ENCODE peak calls at places on chromosomes 2 and 18, in ten cellular contexts. One of them, this sample, is unnamed.

GRCh38 chr2:37679072-37679695 is 7.7 kb upstream of the CDC42EP3 start:
- DNase-seq in epithelial cell of esophagus: no peak
- DNase-seq in BE2C: no peak
- DNase-seq in fibroblast of pulmonary artery: no peak
- DNase-seq in MM.1S: peak; percentile 75
- DNase-seq in activated CD8-positive, alpha-beta memory T cell treated with anti-CD3 and anti-CD28 coated beads, Interleukin-2, amount 10 ng/mL, durations not matched to agents 7 days and 5 days: no peak
- DNase-seq in activated T-cell treated with anti-CD3 and anti-CD28 coated beads, Interleukin-2, amount 50 U/mL, for 1 hour: no peak
- DNase-seq in skeletal muscle cell: no peak
- DNase-seq in iPS-NIHi11: no peak
- DNase-seq in NCI-H2081 treated with DMSO at 0.1 percent for 48 hours: no peak
- DNase-seq in this sample: no peak

GRCh38 chr2:226362991-226363390 is 436.6 kb downstream of the IRS1 start:
- DNase-seq in epithelial cell of esophagus: peak; percentile 56
- DNase-seq in BE2C: no peak
- DNase-seq in fibroblast of pulmonary artery: peak; percentile 34
- DNase-seq in MM.1S: no peak
- DNase-seq in activated CD8-positive, alpha-beta memory T cell treated with anti-CD3 and anti-CD28 coated beads, Interleukin-2, amount 10 ng/mL, durations not matched to agents 7 days and 5 days: no peak
- DNase-seq in activated T-cell treated with anti-CD3 and anti-CD28 coated beads, Interleukin-2, amount 50 U/mL, for 1 hour: no peak
- DNase-seq in skeletal muscle cell: peak; percentile 35
- DNase-seq in iPS-NIHi11: no peak
- DNase-seq in NCI-H2081 treated with DMSO at 0.1 percent for 48 hours: no peak
- DNase-seq in this sample: peak; percentile 17

GRCh38 chr2:2826209-2826551 is 495.1 kb upstream of the MYT1L start:
- DNase-seq in epithelial cell of esophagus: no peak
- DNase-seq in BE2C: no peak
- DNase-seq in fibroblast of pulmonary artery: no peak
- DNase-seq in MM.1S: no peak
- DNase-seq in activated CD8-positive, alpha-beta memory T cell treated with anti-CD3 and anti-CD28 coated beads, Interleukin-2, amount 10 ng/mL, durations not matched to agents 7 days and 5 days: peak; percentile 2
- DNase-seq in activated T-cell treated with anti-CD3 and anti-CD28 coated beads, Interleukin-2, amount 50 U/mL, for 1 hour: no peak
- DNase-seq in skeletal muscle cell: no peak
- DNase-seq in iPS-NIHi11: no peak
- DNase-seq in NCI-H2081 treated with DMSO at 0.1 percent for 48 hours: no peak
- DNase-seq in this sample: no peak

GRCh38 chr18:22346342-22346967 is 71.3 kb downstream of the CTAGE1 start:
- DNase-seq in epithelial cell of esophagus: peak; percentile 72
- DNase-seq in BE2C: no peak
- DNase-seq in fibroblast of pulmonary artery: peak; percentile 83
- DNase-seq in MM.1S: no peak
- DNase-seq in activated CD8-positive, alpha-beta memory T cell treated with anti-CD3 and anti-CD28 coated beads, Interleukin-2, amount 10 ng/mL, durations not matched to agents 7 days and 5 days: no peak
- DNase-seq in activated T-cell treated with anti-CD3 and anti-CD28 coated beads, Interleukin-2, amount 50 U/mL, for 1 hour: no peak
- DNase-seq in skeletal muscle cell: no peak
- DNase-seq in iPS-NIHi11: no peak
- DNase-seq in NCI-H2081 treated with DMSO at 0.1 percent for 48 hours: no peak
- DNase-seq in this sample: no peak

GRCh38 chr2:6011871-6012380 is 319.7 kb downstream of the SOX11 start:
- DNase-seq in epithelial cell of esophagus: no peak
- DNase-seq in BE2C: no peak
- DNase-seq in fibroblast of pulmonary artery: no peak
- DNase-seq in MM.1S: no peak
- DNase-seq in activated CD8-positive, alpha-beta memory T cell treated with anti-CD3 and anti-CD28 coated beads, Interleukin-2, amount 10 ng/mL, durations not matched to agents 7 days and 5 days: no peak
- DNase-seq in activated T-cell treated with anti-CD3 and anti-CD28 coated beads, Interleukin-2, amount 50 U/mL, for 1 hour: no peak
- DNase-seq in skeletal muscle cell: no peak
- DNase-seq in iPS-NIHi11: peak; percentile 15
- DNase-seq in NCI-H2081 treated with DMSO at 0.1 percent for 48 hours: no peak
- DNase-seq in this sample: no peak

GRCh38 chr2:20073462-20073861 is 22.0 kb upstream of the LAPTM4A start:
- DNase-seq in epithelial cell of esophagus: no peak
- DNase-seq in BE2C: no peak
- DNase-seq in fibroblast of pulmonary artery: no peak
- DNase-seq in MM.1S: no peak
- DNase-seq in activated CD8-positive, alpha-beta memory T cell treated with anti-CD3 and anti-CD28 coated beads, Interleukin-2, amount 10 ng/mL, durations not matched to agents 7 days and 5 days: no peak
- DNase-seq in activated T-cell treated with anti-CD3 and anti-CD28 coated beads, Interleukin-2, amount 50 U/mL, for 1 hour: no peak
- DNase-seq in skeletal muscle cell: no peak
- DNase-seq in iPS-NIHi11: no peak
- DNase-seq in NCI-H2081 treated with DMSO at 0.1 percent for 48 hours: no peak
- DNase-seq in this sample: no peak

GRCh38 chr2:150133623-150134022 is 353.8 kb downstream of the RND3 start:
- DNase-seq in epithelial cell of esophagus: peak; percentile 98
- DNase-seq in BE2C: peak; percentile 8
- DNase-seq in fibroblast of pulmonary artery: peak; percentile 93
- DNase-seq in MM.1S: peak; percentile 95
- DNase-seq in activated CD8-positive, alpha-beta memory T cell treated with anti-CD3 and anti-CD28 coated beads, Interleukin-2, amount 10 ng/mL, durations not matched to agents 7 days and 5 days: no peak
- DNase-seq in activated T-cell treated with anti-CD3 and anti-CD28 coated beads, Interleukin-2, amount 50 U/mL, for 1 hour: no peak
- DNase-seq in skeletal muscle cell: peak; percentile 83
- DNase-seq in iPS-NIHi11: peak; percentile 53
- DNase-seq in NCI-H2081 treated with DMSO at 0.1 percent for 48 hours: no peak
- DNase-seq in this sample: peak; percentile 49

GRCh38 chr2:86223098-86223681 is 23.9 kb downstream of the MRPL35 start:
- DNase-seq in epithelial cell of esophagus: peak; percentile 14
- DNase-seq in BE2C: peak; percentile 19
- DNase-seq in fibroblast of pulmonary artery: peak; percentile 72
- DNase-seq in MM.1S: no peak
- DNase-seq in activated CD8-positive, alpha-beta memory T cell treated with anti-CD3 and anti-CD28 coated beads, Interleukin-2, amount 10 ng/mL, durations not matched to agents 7 days and 5 days: no peak
- DNase-seq in activated T-cell treated with anti-CD3 and anti-CD28 coated beads, Interleukin-2, amount 50 U/mL, for 1 hour: no peak
- DNase-seq in skeletal muscle cell: peak; percentile 52
- DNase-seq in iPS-NIHi11: peak; percentile 43
- DNase-seq in NCI-H2081 treated with DMSO at 0.1 percent for 48 hours: no peak
- DNase-seq in this sample: no peak

GRCh38 chr18:26405190-26405781 is 143.1 kb downstream of the KCTD1 start:
- DNase-seq in epithelial cell of esophagus: peak; percentile 61
- DNase-seq in BE2C: peak; percentile 33
- DNase-seq in fibroblast of pulmonary artery: peak; percentile 70
- DNase-seq in MM.1S: peak; percentile 51
- DNase-seq in activated CD8-positive, alpha-beta memory T cell treated with anti-CD3 and anti-CD28 coated beads, Interleukin-2, amount 10 ng/mL, durations not matched to agents 7 days and 5 days: no peak
- DNase-seq in activated T-cell treated with anti-CD3 and anti-CD28 coated beads, Interleukin-2, amount 50 U/mL, for 1 hour: no peak
- DNase-seq in skeletal muscle cell: no peak
- DNase-seq in iPS-NIHi11: peak; percentile 64
- DNase-seq in NCI-H2081 treated with DMSO at 0.1 percent for 48 hours: no peak
- DNase-seq in this sample: no peak

GRCh38 chr2:37934591-37935513 is 9.8 kb downstream of the RMDN2 start:
- DNase-seq in epithelial cell of esophagus: no peak
- DNase-seq in BE2C: no peak
- DNase-seq in fibroblast of pulmonary artery: no peak
- DNase-seq in MM.1S: peak; percentile 72
- DNase-seq in activated CD8-positive, alpha-beta memory T cell treated with anti-CD3 and anti-CD28 coated beads, Interleukin-2, amount 10 ng/mL, durations not matched to agents 7 days and 5 days: no peak
- DNase-seq in activated T-cell treated with anti-CD3 and anti-CD28 coated beads, Interleukin-2, amount 50 U/mL, for 1 hour: no peak
- DNase-seq in skeletal muscle cell: no peak
- DNase-seq in iPS-NIHi11: no peak
- DNase-seq in NCI-H2081 treated with DMSO at 0.1 percent for 48 hours: no peak
- DNase-seq in this sample: no peak

GRCh38 chr2:234979204-234980167 is 27.7 kb downstream of the SH3BP4 start:
- DNase-seq in epithelial cell of esophagus: no peak
- DNase-seq in BE2C: no peak
- DNase-seq in fibroblast of pulmonary artery: peak; percentile 72
- DNase-seq in MM.1S: no peak
- DNase-seq in activated CD8-positive, alpha-beta memory T cell treated with anti-CD3 and anti-CD28 coated beads, Interleukin-2, amount 10 ng/mL, durations not matched to agents 7 days and 5 days: no peak
- DNase-seq in activated T-cell treated with anti-CD3 and anti-CD28 coated beads, Interleukin-2, amount 50 U/mL, for 1 hour: no peak
- DNase-seq in skeletal muscle cell: no peak
- DNase-seq in iPS-NIHi11: no peak
- DNase-seq in NCI-H2081 treated with DMSO at 0.1 percent for 48 hours: no peak
- DNase-seq in this sample: no peak

GRCh38 chr18:77811510-77811909 is 561.9 kb downstream of the GALR1 start:
- DNase-seq in epithelial cell of esophagus: peak; percentile 20
- DNase-seq in BE2C: peak; percentile 9
- DNase-seq in fibroblast of pulmonary artery: no peak
- DNase-seq in MM.1S: no peak
- DNase-seq in activated CD8-positive, alpha-beta memory T cell treated with anti-CD3 and anti-CD28 coated beads, Interleukin-2, amount 10 ng/mL, durations not matched to agents 7 days and 5 days: no peak
- DNase-seq in activated T-cell treated with anti-CD3 and anti-CD28 coated beads, Interleukin-2, amount 50 U/mL, for 1 hour: no peak
- DNase-seq in skeletal muscle cell: no peak
- DNase-seq in iPS-NIHi11: no peak
- DNase-seq in NCI-H2081 treated with DMSO at 0.1 percent for 48 hours: peak; percentile 27
- DNase-seq in this sample: no peak

GRCh38 chr2:180799141-180799540 is 181.3 kb upstream of the UBE2E3 start:
- DNase-seq in epithelial cell of esophagus: no peak
- DNase-seq in BE2C: no peak
- DNase-seq in fibroblast of pulmonary artery: no peak
- DNase-seq in MM.1S: no peak
- DNase-seq in activated CD8-positive, alpha-beta memory T cell treated with anti-CD3 and anti-CD28 coated beads, Interleukin-2, amount 10 ng/mL, durations not matched to agents 7 days and 5 days: no peak
- DNase-seq in activated T-cell treated with anti-CD3 and anti-CD28 coated beads, Interleukin-2, amount 50 U/mL, for 1 hour: no peak
- DNase-seq in skeletal muscle cell: no peak
- DNase-seq in iPS-NIHi11: no peak
- DNase-seq in NCI-H2081 treated with DMSO at 0.1 percent for 48 hours: no peak
- DNase-seq in this sample: no peak

GRCh38 chr2:119460076-119460475 is 28.4 kb downstream of the TMEM37 start:
- DNase-seq in epithelial cell of esophagus: peak; percentile 45
- DNase-seq in BE2C: no peak
- DNase-seq in fibroblast of pulmonary artery: no peak
- DNase-seq in MM.1S: no peak
- DNase-seq in activated CD8-positive, alpha-beta memory T cell treated with anti-CD3 and anti-CD28 coated beads, Interleukin-2, amount 10 ng/mL, durations not matched to agents 7 days and 5 days: no peak
- DNase-seq in activated T-cell treated with anti-CD3 and anti-CD28 coated beads, Interleukin-2, amount 50 U/mL, for 1 hour: no peak
- DNase-seq in skeletal muscle cell: no peak
- DNase-seq in iPS-NIHi11: no peak
- DNase-seq in NCI-H2081 treated with DMSO at 0.1 percent for 48 hours: no peak
- DNase-seq in this sample: no peak

GRCh38 chr2:124836415-124836814 is 811.3 kb downstream of the CNTNAP5 start:
- DNase-seq in epithelial cell of esophagus: no peak
- DNase-seq in BE2C: no peak
- DNase-seq in fibroblast of pulmonary artery: peak; percentile 46
- DNase-seq in MM.1S: no peak
- DNase-seq in activated CD8-positive, alpha-beta memory T cell treated with anti-CD3 and anti-CD28 coated beads, Interleukin-2, amount 10 ng/mL, durations not matched to agents 7 days and 5 days: no peak
- DNase-seq in activated T-cell treated with anti-CD3 and anti-CD28 coated beads, Interleukin-2, amount 50 U/mL, for 1 hour: no peak
- DNase-seq in skeletal muscle cell: no peak
- DNase-seq in iPS-NIHi11: no peak
- DNase-seq in NCI-H2081 treated with DMSO at 0.1 percent for 48 hours: no peak
- DNase-seq in this sample: no peak

GRCh38 chr2:143974262-143974661 is 545.7 kb downstream of the ZEB2 start:
- DNase-seq in epithelial cell of esophagus: peak; percentile 13
- DNase-seq in BE2C: no peak
- DNase-seq in fibroblast of pulmonary artery: peak; percentile 64
- DNase-seq in MM.1S: no peak
- DNase-seq in activated CD8-positive, alpha-beta memory T cell treated with anti-CD3 and anti-CD28 coated beads, Interleukin-2, amount 10 ng/mL, durations not matched to agents 7 days and 5 days: no peak
- DNase-seq in activated T-cell treated with anti-CD3 and anti-CD28 coated beads, Interleukin-2, amount 50 U/mL, for 1 hour: no peak
- DNase-seq in skeletal muscle cell: peak; percentile 21
- DNase-seq in iPS-NIHi11: no peak
- DNase-seq in NCI-H2081 treated with DMSO at 0.1 percent for 48 hours: no peak
- DNase-seq in this sample: no peak

This sample was measured in brain pericyte.